ENCODE peak calls at places on chromosomes 1 and 21, in six cellular contexts. H, E, Z, J, I and S are unnamed samples. For H3K4me1, the result is how much of the 10 kb centered on the place peaks cover.

GRCh38 chr21:14321042-14321441 is 61.9 kb downstream of the HSPA13 start:
- DNase-seq in H (no peak), Z (no peak), I (no peak), J (no peak), E (no peak), S (peak)

GRCh38 chr1:29438991-29439390 is 202.7 kb downstream of the PTPRU start:
- DNase-seq in I (no peak), H (no peak), J (no peak), E (no peak), Z (no peak), S (no peak)

GRCh38 chr1:67166196-67166595 is at the start of gene IL23R:
- DNase-seq in J (no peak), I (no peak), Z (no peak), H (no peak), E (no peak), S (no peak)

GRCh38 chr1:38027201-38028104 is 14.9 kb downstream of the UTP11 start:
- DNase-seq in Z (no peak), J (no peak), I (no peak), E (no peak), H (no peak), S (peak)

GRCh38 chr1:64745181-64745985 is 508 bp downstream of the RAVER2 start:
- DNase-seq in I (peak), J (no peak), E (peak), Z (peak), H (peak), S (peak)

GRCh38 chr1:204928671-204929486 is 58.2 kb downstream of the NFASC start:
- DNase-seq in H (peak), E (no peak), J (no peak), I (no peak), Z (no peak), S (no peak)

GRCh38 chr1:2587071-2587859 is 688 bp downstream of the PRXL2B start:
- DNase-seq in Z (no peak), J (no peak), H (peak), E (peak), I (peak), S (peak)

GRCh38 chr1:71521655-71522264 is 440.9 kb upstream of the ZRANB2 start:
- DNase-seq in Z (peak), J (peak), E (peak), H (peak), I (peak), S (peak)

GRCh38 chr21:36175771-36176565 is 19.3 kb downstream of the DOP1B start:
- DNase-seq in H (no peak), E (no peak), J (no peak), I (no peak), Z (no peak), S (no peak)

GRCh38 chr21:33244082-33244780 is 14.5 kb downstream of the IFNAR2 start:
- DNase-seq in J (peak), H (no peak), E (no peak), I (no peak), Z (no peak), S (no peak)

GRCh38 chr1:11590395-11590794 is 63.8 kb downstream of the FBXO2 start:
- DNase-seq in I (no peak), E (no peak), H (peak), J (no peak), Z (no peak), S (no peak)

GRCh38 chr1:61247881-61248752 is 165.8 kb downstream of the NFIA start:
- DNase-seq in E (no peak), Z (no peak), J (no peak), I (no peak), H (no peak), S (no peak)

GRCh38 chr21:38567577-38568360 is 69.5 kb upstream of the ERG start:
- DNase-seq in I (peak), H (peak), Z (peak), J (no peak), E (no peak), S (no peak)

GRCh38 chr1:79792212-79792575 is 785.7 kb upstream of the ADGRL4 start:
- DNase-seq in Z (peak), E (no peak), I (no peak), H (no peak), J (no peak), S (no peak)

GRCh38 chr21:15444118-15444960 is 285.4 kb upstream of the USP25 start:
- DNase-seq in J (no peak), H (peak), I (no peak), E (peak), Z (no peak), S (no peak)

GRCh38 chr1:162250004-162250730 is 126.5 kb downstream of the SPATA46 start:
- DNase-seq in Z (no peak), I (no peak), H (peak), J (no peak), E (no peak), S (no peak)
- H3K4me2 ChIP-seq in Z (no peak), I (no peak), H (no peak), J (no peak), E (no peak), S (no peak)

GRCh38 chr1:94872771-94873495 is 52.8 kb downstream of the SLC44A3 start:
- DNase-seq in Z (no peak), J (no peak), H (no peak), I (no peak), E (no peak), S (no peak)
- H3K4me1 ChIP-seq in Z (under half), J (under half), H (under half), I (under half), E (under half), S (under half)

GRCh38 chr1:178644308-178645120 is 80.5 kb upstream of the RALGPS2 start:
- DNase-seq in J (no peak), E (no peak), H (no peak), I (peak), Z (peak), S (peak)
- H3K4me2 ChIP-seq in J (no peak), E (no peak), H (no peak), I (no peak), Z (no peak), S (no peak)

GRCh38 chr1:51734899-51735745 is 118.2 kb downstream of the OSBPL9 start:
- DNase-seq in E (no peak), H (no peak), I (no peak), Z (peak), J (peak), S (no peak)

GRCh38 chr1:51731998-51732397 is 115.1 kb downstream of the OSBPL9 start:
- DNase-seq in Z (no peak), J (no peak), I (no peak), E (no peak), H (no peak), S (no peak)

GRCh38 chr1:51735746-51736254 is 118.9 kb downstream of the OSBPL9 start:
- DNase-seq in Z (no peak), E (no peak), J (no peak), I (no peak), H (no peak), S (no peak)

GRCh38 chr1:51733793-51734522 is 117.1 kb downstream of the OSBPL9 start:
- DNase-seq in Z (no peak), E (no peak), J (no peak), H (no peak), I (no peak), S (no peak)

DNA sequence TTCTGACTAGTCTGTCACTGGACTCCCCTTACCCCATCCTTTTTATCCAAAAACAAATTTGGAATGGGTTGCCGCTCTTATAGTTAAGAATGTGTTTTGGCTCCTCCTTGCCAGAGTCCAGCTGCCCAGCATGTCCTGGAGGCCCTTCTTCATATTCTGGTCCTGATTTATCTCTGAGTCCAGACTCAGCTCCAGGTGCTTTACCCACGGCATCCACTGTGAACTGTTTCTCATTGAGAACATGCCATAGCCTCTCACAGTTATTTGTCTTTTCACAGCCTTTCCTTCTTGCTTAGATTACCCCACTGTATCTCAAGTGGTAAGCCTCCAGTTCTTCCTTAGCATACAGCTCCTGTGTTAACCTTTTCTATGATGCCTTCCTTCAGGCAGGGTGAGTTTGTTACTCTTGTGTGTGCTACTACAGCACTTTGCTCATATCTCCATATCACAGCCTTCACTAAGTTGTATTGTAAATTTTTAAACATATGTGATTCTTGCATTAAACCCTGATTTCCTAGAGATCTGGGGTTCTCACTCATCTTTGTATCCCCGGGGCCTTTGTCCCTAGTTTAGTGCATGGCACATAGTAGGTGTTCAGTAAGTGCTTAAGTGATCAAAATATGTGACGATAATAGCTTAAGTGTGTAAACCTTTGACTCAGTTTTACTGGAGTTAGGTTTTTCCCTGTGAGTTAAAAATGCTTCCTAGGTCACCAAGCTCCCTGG is 116.0 kb downstream of the OSBPL9 start:
- DNase-seq in H (no peak), Z (no peak), I (no peak), J (no peak), E (no peak), S (no peak)
- H3K4me1 ChIP-seq in H (under half), Z (under half), I (under half), J (under half), E (half or more), S (under half)

DNA sequence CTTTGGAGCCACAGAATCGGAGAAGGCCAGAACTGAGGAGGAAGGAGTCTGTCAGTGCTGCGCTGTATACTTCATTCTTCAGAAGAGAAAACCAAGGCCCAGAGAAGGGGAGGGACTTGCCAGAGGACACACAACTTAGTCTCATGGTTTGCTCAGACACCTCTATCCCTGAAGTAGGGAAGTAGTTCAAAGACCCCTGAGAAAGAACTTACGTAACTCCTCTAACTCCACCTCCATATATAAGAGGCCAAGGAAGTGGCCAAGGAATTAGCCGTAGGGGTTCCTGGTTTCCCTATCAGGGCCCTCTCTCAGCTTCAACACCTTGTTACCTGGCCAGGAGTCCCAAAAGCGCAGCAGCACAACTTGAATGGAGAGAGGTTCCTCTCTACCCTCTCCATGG is 580 bp upstream of the NECTIN4 start:
- DNase-seq in H (no peak), J (no peak), Z (no peak), E (no peak), I (no peak), S (peak)
- H3K4me2 ChIP-seq in H (no peak), J (no peak), Z (peak), E (no peak), I (no peak), S (no peak)

DNA sequence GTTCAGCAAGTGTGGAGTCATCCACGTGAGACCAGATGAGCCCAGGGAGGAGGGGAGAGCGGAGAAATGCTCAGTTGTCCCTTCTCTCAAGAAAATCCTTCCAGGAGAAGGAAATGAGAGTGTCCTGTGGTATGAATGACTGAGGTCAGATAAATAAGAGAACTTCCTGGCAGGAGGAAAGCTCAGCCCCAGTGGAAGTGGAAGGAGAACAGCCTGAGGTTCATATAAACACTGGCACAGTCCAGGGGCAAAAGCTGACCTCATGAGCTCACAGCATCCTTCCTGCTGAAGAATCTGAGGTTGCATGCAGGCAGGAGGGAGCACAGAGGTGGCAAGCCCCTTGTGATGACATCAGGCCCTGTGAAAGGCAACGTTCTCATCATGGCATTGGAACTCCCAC is 97.7 kb downstream of the NAV1 start:
- DNase-seq in H (no peak), J (no peak), I (no peak), Z (no peak), E (no peak), S (peak)
- H3K4me1 ChIP-seq in H (under half), J (under half), I (under half), Z (under half), E (under half), S (under half)

DNA sequence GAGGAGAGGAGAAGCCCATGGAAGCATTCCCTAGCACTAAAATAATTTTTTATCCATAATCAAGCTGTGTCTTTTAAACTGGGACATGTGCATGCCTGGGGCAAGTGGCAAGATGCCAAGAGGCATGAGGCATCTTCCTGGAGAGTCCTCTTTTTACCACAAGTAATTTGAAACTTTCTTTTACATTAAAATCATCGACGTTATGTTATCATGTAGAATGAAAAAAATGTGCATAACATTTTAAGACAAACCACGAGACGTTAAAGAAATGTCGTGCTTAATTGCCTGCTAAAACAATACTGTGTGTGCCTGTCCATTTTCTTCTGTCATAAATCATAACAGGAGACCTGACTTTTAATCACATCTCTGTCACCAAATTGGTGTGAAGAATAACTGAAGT is 1.5 kb downstream of the STYXL2 start:
- DNase-seq in I (peak), Z (no peak), J (peak), H (no peak), E (no peak), S (no peak)
- H3K4me2 ChIP-seq in I (peak), Z (no peak), J (peak), H (no peak), E (no peak), S (no peak)

DNA sequence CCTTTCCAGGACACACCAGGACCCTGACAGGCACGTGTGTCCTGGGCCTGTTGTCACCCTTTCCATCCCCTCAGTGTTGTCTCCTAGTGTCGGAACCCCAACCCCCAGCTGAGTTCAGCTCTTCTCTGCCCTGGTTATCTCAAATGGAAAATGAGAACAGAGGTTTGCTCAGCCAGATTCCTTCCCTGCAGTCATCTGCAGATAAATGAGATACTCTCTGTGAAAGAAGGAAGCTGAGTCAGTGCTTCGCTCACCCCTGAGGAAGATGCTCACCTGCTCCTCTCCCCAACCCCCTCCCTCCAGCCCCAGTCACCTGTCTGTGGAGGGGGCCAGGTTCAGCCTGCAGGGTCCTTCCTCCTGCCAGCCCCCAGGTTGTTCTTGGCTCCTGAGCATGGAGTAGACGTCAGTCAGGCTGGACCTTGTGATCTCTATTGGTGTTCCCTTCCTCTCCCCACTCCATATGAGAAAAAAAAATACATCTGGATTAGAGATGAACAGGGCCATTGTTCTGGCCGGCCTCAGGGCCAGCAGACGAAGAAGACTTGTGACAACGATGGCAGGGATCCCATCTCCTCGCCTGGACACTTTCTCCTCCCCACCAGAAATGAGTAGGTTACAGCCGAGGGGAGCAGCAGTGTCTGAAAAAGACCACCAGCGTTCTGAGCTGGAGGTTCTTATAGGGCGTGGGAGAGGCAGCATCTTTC is 20.9 kb downstream of the PHGDH start:
- DNase-seq in E (no peak), H (no peak), I (no peak), Z (no peak), J (no peak), S (no peak)
- H3K4me1 ChIP-seq in E (under half), H (under half), I (under half), Z (under half), J (under half), S (under half)

DNA sequence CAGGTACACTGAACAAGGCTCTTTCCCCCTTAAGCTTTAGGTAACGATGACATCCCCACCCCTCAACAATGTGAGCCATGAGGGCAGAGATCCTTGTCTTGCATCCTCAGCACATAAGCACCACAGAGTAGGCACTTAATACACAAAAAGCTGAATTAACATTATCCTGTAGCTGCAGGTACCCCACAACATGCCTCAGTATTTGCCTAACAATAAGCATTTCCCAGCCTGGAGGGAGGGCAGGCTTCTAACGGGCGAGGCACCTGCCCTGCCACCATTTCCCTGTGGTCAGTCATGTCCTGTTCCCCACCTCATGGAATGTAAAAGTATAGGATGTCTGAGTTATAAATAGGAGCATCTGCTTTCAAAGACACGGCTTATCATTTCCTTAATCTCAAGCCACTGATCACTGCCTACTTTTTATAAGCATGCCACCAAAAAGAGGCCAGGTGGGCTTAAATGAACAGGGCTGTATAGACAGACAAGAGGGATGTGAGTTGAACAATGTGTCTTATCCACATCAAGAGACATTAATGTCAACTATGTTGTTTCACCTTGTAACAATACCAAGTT is 3.4 kb downstream of the CAPZB start:
- DNase-seq in E (no peak), J (no peak), Z (no peak), H (no peak), I (no peak), S (no peak)
- H3K4me2 ChIP-seq in E (no peak), J (peak), Z (peak), H (no peak), I (peak), S (peak)

GRCh38 chr1:181106022-181106312 is 17.5 kb downstream of the IER5 start:
- DNase-seq in H (no peak), Z (no peak), E (no peak), J (no peak), I (no peak), S (no peak)
- H3K4me1 ChIP-seq in H (under half), Z (under half), E (half or more), J (under half), I (under half), S (under half)